ENCODE peak calls at places on chromosomes 7 and 10, in nine cellular contexts. S, V, K, H, R, X, Y, U and J are unnamed samples.

GRCh38 chr10:80168679-80169380 is 36.3 kb downstream of the PLAC9 start:
- DNase-seq in H (no peak), R (peak), V (no peak), S (peak), K (no peak), X (no peak), U (no peak), Y (no peak), J (no peak)

GRCh38 chr7:82559203-82559805 is 115.7 kb upstream of the CACNA2D1 start:
- DNase-seq in S (no peak), X (no peak), U (no peak), V (peak), H (peak), Y (no peak), R (no peak), K (no peak), J (no peak)

GRCh38 chr7:98250789-98251188 is 1.2 kb downstream of the TECPR1 start:
- DNase-seq in X (no peak), S (peak), H (peak), U (peak), K (no peak), R (no peak), V (no peak), Y (no peak), J (no peak)

GRCh38 chr7:99837649-99838361 is 10.0 kb downstream of the CYP3A43 start:
- DNase-seq in H (peak), U (no peak), S (no peak), Y (no peak), X (no peak), K (no peak), V (peak), R (no peak), J (no peak)

GRCh38 chr10:48659790-48660189 is 24.9 kb upstream of the WDFY4 start:
- DNase-seq in U (no peak), R (no peak), X (no peak), H (no peak), K (no peak), V (no peak), S (no peak), Y (no peak), J (no peak)

GRCh38 chr10:4865945-4866661 is 40.1 kb downstream of the AKR1E2 start:
- DNase-seq in R (no peak), K (no peak), V (no peak), U (no peak), S (no peak), X (no peak), Y (no peak), H (no peak), J (no peak)

GRCh38 chr7:98617051-98617959 is at the start of gene NPTX2:
- DNase-seq in S (no peak), Y (peak), K (peak), X (peak), V (peak), U (no peak), R (peak), H (no peak), J (no peak)

GRCh38 chr10:62502995-62503613 is 128.9 kb downstream of the ZNF365 start:
- DNase-seq in R (no peak), U (no peak), S (no peak), K (no peak), Y (no peak), V (no peak), H (no peak), X (no peak), J (no peak)

GRCh38 chr7:155163696-155164095 is 93.6 kb downstream of the HTR5A start:
- DNase-seq in R (no peak), V (no peak), S (no peak), U (no peak), X (no peak), H (no peak), K (no peak), Y (no peak), J (no peak)

GRCh38 chr10:10500941-10501340 is 516.7 kb upstream of the CELF2 start:
- DNase-seq in V (peak), S (no peak), H (no peak), Y (no peak), U (no peak), X (no peak), K (no peak), R (peak), J (no peak)

GRCh38 chr7:140294454-140294853 is 103.9 kb downstream of the SLC37A3 start:
- DNase-seq in Y (no peak), R (no peak), X (no peak), K (no peak), H (no peak), S (no peak), U (no peak), V (no peak), J (no peak)

GRCh38 chr7:1403844-1404404 is 55.3 kb downstream of the MICALL2 start:
- DNase-seq in Y (no peak), H (no peak), V (peak), U (no peak), K (no peak), X (no peak), S (no peak), R (peak), J (no peak)

GRCh38 chr10:17026686-17027485 is 102.7 kb downstream of the CUBN start:
- DNase-seq in X (no peak), K (no peak), S (no peak), R (peak), H (no peak), Y (no peak), U (peak), V (no peak), J (no peak)

GRCh38 chr7:151735854-151736402 is 141.0 kb downstream of the PRKAG2 start:
- DNase-seq in S (no peak), R (no peak), X (no peak), V (no peak), H (no peak), U (no peak), K (no peak), Y (no peak), J (no peak)

GRCh38 chr7:128006550-128007292 is 24.5 kb downstream of the LRRC4 start:
- DNase-seq in Y (no peak), R (no peak), V (no peak), S (no peak), H (no peak), U (no peak), X (no peak), K (no peak), J (no peak)

GRCh38 chr7:4479367-4480039 is 202.6 kb upstream of the FOXK1 start:
- DNase-seq in S (no peak), K (peak), H (peak), U (no peak), R (peak), Y (peak), V (peak), X (peak), J (no peak)

GRCh38 chr7:112009081-112009480 is 197.1 kb downstream of the DOCK4 start:
- DNase-seq in R (no peak), H (peak), U (no peak), S (no peak), K (no peak), Y (no peak), V (peak), X (no peak), J (no peak)

GRCh38 chr10:53601260-53601875 is 828.8 kb upstream of the MBL2 start:
- DNase-seq in R (peak), H (peak), S (no peak), X (no peak), Y (no peak), V (peak), K (no peak), U (no peak), J (no peak)

GRCh38 chr10:90859321-90859751 is 1.5 kb upstream of the HTR7 start:
- DNase-seq in K (no peak), S (no peak), U (no peak), R (no peak), V (peak), H (peak), Y (no peak), X (no peak), J (no peak)

GRCh38 chr7:214410-215212 is 22.2 kb downstream of the FAM20C start:
- DNase-seq in U (no peak), K (peak), R (no peak), S (no peak), Y (no peak), V (peak), H (no peak), X (no peak), J (no peak)

GRCh38 chr7:157065046-157065445 is 54.6 kb upstream of the MNX1 start:
- DNase-seq in Y (no peak), R (no peak), X (no peak), V (no peak), K (no peak), H (no peak), S (no peak), U (no peak), J (no peak)

GRCh38 chr7:27079234-27079975 is 16.4 kb downstream of the HOXA1 start:
- DNase-seq in S (no peak), X (no peak), V (no peak), U (no peak), K (no peak), R (no peak), H (peak), Y (no peak), J (no peak)

GRCh38 chr7:92875719-92876118 is 39.3 kb upstream of the CDK6 start:
- DNase-seq in H (no peak), K (no peak), U (no peak), X (no peak), S (no peak), V (peak), Y (no peak), R (no peak), J (no peak)

GRCh38 chr7:128150223-128150622 is 90.9 kb upstream of the LEP start:
- DNase-seq in K (no peak), R (no peak), V (no peak), U (no peak), Y (no peak), S (no peak), H (no peak), X (no peak), J (no peak)

GRCh38 chr10:131885391-131886165 is 15.2 kb upstream of the PPP2R2D start:
- DNase-seq in R (peak), Y (peak), S (peak), V (peak), K (peak), U (peak), X (peak), H (peak), J (no peak)

GRCh38 chr10:46541735-46542566 is 14.5 kb downstream of the GPRIN2 start:
- DNase-seq in K (no peak), H (no peak), V (no peak), X (no peak), R (no peak), S (peak), U (peak), Y (peak), J (no peak)

GRCh38 chr10:125194814-125195213 is 34.5 kb upstream of the CTBP2 start:
- DNase-seq in X (no peak), U (no peak), Y (no peak), K (no peak), H (no peak), R (no peak), V (no peak), S (no peak), J (no peak)

GRCh38 chr7:39248693-39249090 is 271.0 kb downstream of the POU6F2 start:
- DNase-seq in R (peak), V (peak), U (no peak), K (no peak), H (no peak), Y (no peak), X (no peak), S (no peak), J (no peak)

GRCh38 chr10:129968937-129969527 is 5.0 kb upstream of the EBF3 start:
- DNase-seq in H (no peak), V (peak), U (no peak), S (peak), R (peak), X (peak), Y (peak), K (no peak), J (no peak)

GRCh38 chr10:31004611-31005193 is 27.0 kb downstream of the ZNF438 start:
- DNase-seq in Y (no peak), X (no peak), K (peak), V (peak), R (no peak), S (no peak), H (no peak), U (no peak), J (no peak)

GRCh38 chr7:55084307-55084706 is 65.5 kb downstream of the EGFR start:
- DNase-seq in X (no peak), Y (no peak), S (no peak), R (no peak), V (no peak), U (no peak), K (no peak), H (no peak), J (no peak)

GRCh38 chr10:123995461-123996131 is 97.8 kb downstream of the CHST15 start:
- DNase-seq in Y (peak), X (peak), R (peak), V (peak), H (peak), S (peak), K (no peak), U (no peak), J (no peak)

GRCh38 chr7:82443801-82444219 is 233 bp upstream of the CACNA2D1 start:
- DNase-seq in Y (peak), V (peak), K (peak), H (no peak), R (peak), U (no peak), X (peak), S (peak), J (no peak)

GRCh38 chr7:70417061-70417655 is 714.8 kb upstream of the GALNT17 start:
- DNase-seq in U (no peak), R (no peak), V (no peak), Y (no peak), S (no peak), H (no peak), X (no peak), K (no peak), J (no peak)

GRCh38 chr10:26540601-26541000 is 102.5 kb downstream of the APBB1IP start:
- DNase-seq in R (no peak), X (no peak), K (no peak), Y (no peak), V (no peak), U (no peak), H (no peak), S (peak), J (no peak)

GRCh38 chr10:5971886-5972285 is 5.5 kb downstream of the IL15RA start:
- DNase-seq in Y (no peak), S (no peak), H (no peak), U (no peak), K (no peak), V (no peak), R (no peak), X (no peak), J (no peak)

GRCh38 chr10:71692598-71693307 is 26.8 kb downstream of the C10orf105 start:
- DNase-seq in V (no peak), X (no peak), U (no peak), H (no peak), Y (no peak), S (no peak), R (no peak), K (no peak), J (no peak)

GRCh38 chr7:135911091-135911490 is 66.1 kb downstream of the MTPN start:
- DNase-seq in V (no peak), U (no peak), R (no peak), S (no peak), X (no peak), H (no peak), Y (no peak), K (no peak), J (no peak)

GRCh38 chr10:71448146-71448545 is 51.4 kb downstream of the CDH23 start:
- DNase-seq in Y (no peak), K (no peak), V (no peak), X (no peak), U (no peak), R (no peak), H (no peak), S (no peak), J (no peak)